ENCODE peak calls at places on chromosomes 1 and 21, in six cellular contexts. G is mesenchymal stem cell, Z is H9, S is IMR-90, M is neuronal stem cell, K is H1. J is an unnamed sample.

GRCh38 chr1:75727571-75727970 is 3.1 kb downstream of the ACADM start:
- DNase-seq in S (no peak), M (no peak), K (no peak), G (no peak), Z (no peak), J (no peak)

GRCh38 chr1:48644190-48644930 is 132.3 kb downstream of the BEND5 start:
- DNase-seq in M (peak), G (no peak), K (no peak), S (no peak), Z (no peak), J (no peak)

GRCh38 chr1:175757381-175758015 is 14.1 kb upstream of the TNR start:
- DNase-seq in G (peak), K (peak), Z (peak), M (peak), S (no peak), J (peak)

GRCh38 chr1:25519624-25520023 is 23.8 kb upstream of the LDLRAP1 start:
- DNase-seq in M (no peak), S (peak), K (no peak), G (peak), Z (no peak), J (no peak)

GRCh38 chr21:31671931-31672330 is 12.4 kb downstream of the SOD1 start:
- DNase-seq in Z (peak), S (no peak), G (no peak), M (no peak), K (no peak), J (no peak)

GRCh38 chr1:24727490-24728214 is 17.6 kb upstream of the CLIC4 start:
- DNase-seq in M (no peak), S (peak), K (no peak), G (peak), Z (no peak), J (peak)

GRCh38 chr21:42561742-42562141 is 48.1 kb downstream of the SLC37A1 start:
- DNase-seq in S (no peak), M (no peak), G (no peak), Z (no peak), K (no peak), J (no peak)

GRCh38 chr1:183270541-183271141 is 84.6 kb downstream of the LAMC2 start:
- DNase-seq in K (no peak), G (peak), Z (no peak), M (no peak), S (peak), J (no peak)

GRCh38 chr1:31441970-31442647 is 29.1 kb downstream of the SERINC2 start:
- DNase-seq in S (no peak), K (no peak), Z (no peak), G (no peak), M (no peak), J (no peak)

GRCh38 chr1:208239518-208240381 is 4.4 kb downstream of the PLXNA2 start:
- DNase-seq in M (no peak), G (no peak), K (no peak), S (no peak), Z (no peak), J (no peak)

GRCh38 chr1:189192741-189193140 is 1284.9 kb downstream of the BRINP3 start:
- DNase-seq in M (no peak), Z (no peak), S (no peak), G (no peak), K (no peak), J (no peak)

GRCh38 chr1:169367096-169367685 is 406 bp downstream of the NME7 start:
- DNase-seq in K (no peak), M (no peak), S (no peak), G (no peak), Z (no peak), J (peak)

GRCh38 chr1:164092603-164093353 is 466.2 kb upstream of the PBX1 start:
- DNase-seq in Z (no peak), M (no peak), G (no peak), K (no peak), S (peak), J (no peak)

GRCh38 chr1:46342677-46343350 is 2.2 kb downstream of the NSUN4 start:
- DNase-seq in M (no peak), G (no peak), K (no peak), S (no peak), Z (no peak), J (no peak)

GRCh38 chr1:48198970-48199369 is 23.5 kb upstream of the SLC5A9 start:
- DNase-seq in M (no peak), K (no peak), S (no peak), G (no peak), Z (no peak), J (no peak)

GRCh38 chr1:119766374-119766794 is 2.3 kb downstream of the HMGCS2 start:
- DNase-seq in Z (no peak), K (no peak), G (no peak), S (no peak), M (no peak), J (no peak)

GRCh38 chr1:156198831-156199349 is 5.0 kb downstream of the SLC25A44 start:
- DNase-seq in Z (no peak), S (no peak), G (no peak), M (no peak), K (no peak), J (no peak)

GRCh38 chr1:177122461-177122860 is 42.1 kb downstream of the ASTN1 start:
- DNase-seq in K (no peak), Z (no peak), S (no peak), M (no peak), G (no peak), J (no peak)

GRCh38 chr1:52636701-52637695 is 4.0 kb downstream of the SHISAL2A start:
- DNase-seq in M (no peak), K (no peak), G (no peak), S (no peak), Z (no peak), J (no peak)

GRCh38 chr1:147264158-147264768 is 21.8 kb downstream of the CHD1L start:
- DNase-seq in K (no peak), S (peak), G (peak), M (no peak), Z (no peak), J (peak)

GRCh38 chr1:246064891-246065290 is 442.2 kb downstream of the SMYD3 start:
- DNase-seq in G (no peak), S (no peak), K (no peak), M (no peak), Z (no peak), J (no peak)
- H2BK120ac ChIP-seq in G (no peak), S (no peak), K (no peak), M (no peak), Z (no peak), J (no peak)

GRCh38 chr21:44858291-44858690 is 15.2 kb downstream of the PTTG1IP start:
- DNase-seq in S (no peak), G (no peak), K (no peak), M (no peak), Z (no peak), J (peak)
- H4K91ac ChIP-seq in S (no peak), G (no peak), K (no peak), M (no peak), Z (no peak), J (no peak)

GRCh38 chr1:234927312-234927967 is 201.2 kb downstream of the TOMM20 start:
- DNase-seq in M (no peak), Z (peak), S (no peak), G (no peak), K (no peak), J (no peak)
- H2BK120ac ChIP-seq in M (peak), Z (no peak), S (peak), G (peak), K (no peak), J (peak)

GRCh38 chr1:19210772-19211549 is 895 bp upstream of the UBR4 start:
- DNase-seq in Z (no peak), S (peak), K (no peak), M (no peak), G (peak), J (peak)

GRCh38 chr1:19206947-19207346 is 3.1 kb downstream of the UBR4 start:
- DNase-seq in K (no peak), S (no peak), M (no peak), G (no peak), Z (no peak), J (no peak)

GRCh38 chr1:19209990-19210771 is at the start of gene UBR4:
- DNase-seq in M (peak), G (peak), K (peak), Z (peak), S (peak), J (peak)

GRCh38 chr1:19209439-19209989 is 552 bp downstream of the UBR4 start:
- DNase-seq in M (no peak), S (peak), K (peak), G (peak), Z (no peak), J (peak)

DNA sequence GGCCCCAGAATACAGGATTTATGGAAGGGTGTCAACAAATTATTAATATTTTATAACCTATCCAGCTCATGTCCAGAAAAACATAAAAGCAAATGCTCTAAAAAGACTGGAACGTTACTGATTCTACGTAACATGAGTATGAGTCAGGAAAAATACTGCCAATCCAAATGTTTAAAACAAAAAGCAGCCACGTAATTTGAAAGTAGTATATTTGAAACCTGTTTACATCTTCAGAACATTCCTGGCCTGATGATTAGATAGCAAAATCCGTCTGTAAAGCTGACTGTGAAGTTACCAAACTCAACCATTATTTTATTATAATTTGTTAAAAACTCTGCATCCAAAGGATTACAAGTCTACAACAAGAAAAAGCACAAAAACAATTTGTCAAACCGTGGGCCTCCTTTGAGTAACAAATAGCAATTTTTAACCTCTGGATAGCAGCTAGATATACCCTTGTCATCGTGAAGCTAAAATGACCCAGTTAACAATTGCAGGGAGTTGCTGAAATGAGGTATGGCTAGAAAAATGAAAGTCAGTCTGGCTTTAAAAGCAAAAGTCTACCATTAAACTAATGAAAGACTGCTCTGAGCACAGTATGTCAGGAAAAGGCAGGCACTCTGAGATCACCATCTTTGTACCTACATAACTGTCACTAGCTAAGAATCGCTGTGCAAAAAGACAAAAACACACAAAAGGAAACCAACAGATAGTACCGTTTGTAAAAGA is 1.2 kb downstream of the UBR4 start:
- DNase-seq in G (peak), M (no peak), K (no peak), S (peak), Z (no peak), J (peak)
- H4K91ac ChIP-seq in G (no peak), M (no peak), K (no peak), S (peak), Z (no peak), J (no peak)

GRCh38 chr1:39779821-39780220 is 8.7 kb upstream of the OXCT2 start:
- DNase-seq in G (no peak), Z (no peak), M (no peak), S (no peak), K (no peak), J (no peak)
- H2BK120ac ChIP-seq in G (no peak), Z (no peak), M (no peak), S (no peak), K (no peak), J (no peak)